ENCODE peak calls at places on chromosomes 13 and 19, in seven cellular contexts. B, P, D, E, N, K and W are unnamed samples.

GRCh38 chr13:23572836-23573235 is 2.6 kb downstream of the TNFRSF19 start:
- DNase-seq in B (no peak), P (no peak), D (no peak), E (peak), N (no peak), K (no peak), W (no peak)

GRCh38 chr13:83906240-83906820 is 24.1 kb upstream of the SLITRK1 start:
- DNase-seq in B (no peak), P (no peak), D (no peak), E (no peak), N (no peak), K (no peak), W (no peak)

GRCh38 chr13:84543976-84544375 is 661.7 kb upstream of the SLITRK1 start:
- DNase-seq in B (no peak), P (no peak), D (no peak), E (no peak), N (no peak), K (no peak), W (no peak)

GRCh38 chr13:67299731-67300130 is 69.6 kb upstream of the PCDH9 start:
- DNase-seq in B (no peak), P (no peak), D (no peak), E (no peak), N (no peak), K (no peak), W (no peak)

GRCh38 chr19:41426952-41427646 is at the start of gene B3GNT8:
- DNase-seq in B (peak), P (no peak), D (peak), E (peak), N (no peak), K (peak), W (peak)

GRCh38 chr13:60155978-60156377 is 7.8 kb downstream of the DIAPH3 start:
- DNase-seq in B (no peak), P (no peak), D (no peak), E (no peak), N (no peak), K (no peak), W (no peak)

GRCh38 chr13:27465611-27466010 is 15.2 kb upstream of the MTIF3 start:
- DNase-seq in B (no peak), P (no peak), D (no peak), E (no peak), N (no peak), K (no peak), W (no peak)

GRCh38 chr19:33777753-33778088 is 18.9 kb upstream of the KCTD15 start:
- DNase-seq in B (no peak), P (no peak), D (no peak), E (no peak), N (no peak), K (no peak), W (no peak)

GRCh38 chr13:34358811-34359513 is 541.0 kb downstream of the RFC3 start:
- DNase-seq in B (no peak), P (no peak), D (no peak), E (no peak), N (no peak), K (no peak), W (no peak)

GRCh38 chr13:26062853-26063444 is 11.1 kb upstream of the SHISA2 start:
- DNase-seq in B (peak), P (peak), D (no peak), E (peak), N (no peak), K (no peak), W (no peak)

GRCh38 chr13:33865945-33866344 is 48.0 kb downstream of the RFC3 start:
- DNase-seq in B (no peak), P (no peak), D (no peak), E (no peak), N (peak), K (no peak), W (no peak)

GRCh38 chr13:60094385-60095088 is 69.2 kb downstream of the DIAPH3 start:
- DNase-seq in B (no peak), P (no peak), D (no peak), E (no peak), N (no peak), K (no peak), W (no peak)

GRCh38 chr19:19271828-19272599 is 1.1 kb downstream of the TM6SF2 start:
- DNase-seq in B (no peak), P (no peak), D (no peak), E (no peak), N (no peak), K (no peak), W (no peak)

GRCh38 chr13:20525144-20525600 is 485 bp downstream of the CRYL1 start:
- DNase-seq in B (peak), P (no peak), D (peak), E (peak), N (no peak), K (peak), W (peak)

GRCh38 chr13:24995225-24995804 is 100.6 kb upstream of the PABPC3 start:
- DNase-seq in B (peak), P (peak), D (peak), E (peak), N (no peak), K (peak), W (peak)

GRCh38 chr13:41550239-41550638 is 92.9 kb downstream of the RGCC start:
- DNase-seq in B (no peak), P (no peak), D (no peak), E (no peak), N (no peak), K (peak), W (no peak)

GRCh38 chr13:93502071-93502470 is 275.5 kb downstream of the GPC6 start:
- DNase-seq in B (no peak), P (no peak), D (no peak), E (no peak), N (no peak), K (no peak), W (no peak)

GRCh38 chr13:93502987-93503386 is 276.4 kb downstream of the GPC6 start:
- DNase-seq in B (no peak), P (no peak), D (no peak), E (no peak), N (no peak), K (no peak), W (no peak)

DNA sequence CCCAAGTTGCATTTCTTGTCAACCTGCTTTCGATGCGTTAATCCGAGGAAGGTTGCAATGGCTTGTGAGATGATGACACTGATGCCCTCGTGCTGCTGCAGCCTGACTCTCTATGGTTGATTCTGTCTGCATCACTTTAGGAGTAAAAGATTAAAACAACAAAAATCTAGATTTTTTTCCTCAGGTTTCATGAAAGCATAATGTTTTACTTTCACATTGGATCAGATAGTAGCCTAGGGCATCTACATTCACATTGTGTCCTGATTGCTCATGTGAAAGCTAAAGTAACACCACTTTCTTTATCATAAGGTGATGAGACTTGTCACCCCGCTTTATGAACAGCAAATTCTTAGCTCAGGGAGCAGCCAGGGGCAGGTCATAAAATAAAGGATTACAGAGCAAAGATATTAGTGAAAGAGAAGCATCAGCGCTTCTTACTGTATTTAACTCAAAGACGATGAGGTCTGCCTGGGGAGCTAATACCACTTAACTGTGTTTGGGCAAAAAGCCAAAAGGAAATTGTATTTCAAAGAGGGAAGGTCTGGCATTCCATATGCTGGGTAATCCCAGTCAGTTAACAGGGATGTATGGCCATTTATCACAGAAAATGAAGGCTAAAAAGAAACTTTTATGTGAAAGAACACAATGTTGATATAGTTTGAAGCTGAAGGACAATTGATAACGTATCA is 270.5 kb downstream of the GPC6 start:
- DNase-seq in B (peak), P (no peak), D (no peak), E (no peak), N (no peak), K (no peak), W (no peak)
- TF ChIP-seq SP1 in B (no peak), P (no peak), D (no peak), E (no peak), N (no peak), K (no peak), W (no peak)

DNA sequence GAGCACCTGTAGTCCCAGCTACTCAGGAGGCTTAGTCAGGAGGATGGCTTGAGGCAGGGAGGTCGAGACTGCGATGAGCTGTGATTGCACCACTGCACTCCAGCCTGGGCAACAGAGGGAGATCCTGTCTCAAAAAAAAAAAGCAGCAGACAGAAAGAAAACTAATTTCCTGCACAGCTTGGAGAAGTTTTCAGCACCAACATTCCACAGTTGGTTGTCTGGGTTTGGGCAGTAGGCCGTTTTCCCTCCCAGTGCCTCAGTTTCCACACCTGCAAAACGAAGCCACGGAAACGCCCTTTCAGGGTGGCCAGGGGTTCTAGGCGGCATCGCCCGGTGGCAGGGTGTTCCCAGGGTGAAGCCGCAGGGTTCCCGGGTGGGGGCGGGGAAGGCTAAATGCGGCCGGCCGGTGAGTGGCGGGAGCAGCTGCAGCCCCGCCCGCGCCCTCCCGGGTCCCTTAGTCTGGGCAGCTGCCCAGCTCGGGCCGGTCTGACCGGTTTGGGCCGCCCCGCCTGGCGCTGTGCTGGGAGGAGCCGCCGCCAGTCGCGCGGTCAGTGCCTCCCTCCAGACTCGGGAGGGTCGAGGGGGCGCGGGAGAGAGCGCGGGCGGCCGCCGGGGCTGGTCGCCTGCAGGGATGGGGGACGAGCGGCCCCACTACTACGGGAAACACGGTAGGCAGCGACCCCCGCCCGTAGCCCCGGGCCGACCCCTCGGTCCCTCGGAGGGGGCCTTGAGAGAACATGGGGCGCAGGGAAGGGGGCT is at the start of gene SLC44A2:
- DNase-seq in B (no peak), P (peak), D (peak), E (no peak), N (no peak), K (peak), W (no peak)
- TF ChIP-seq SP1 in B (no peak), P (peak), D (peak), E (no peak), N (no peak), K (peak), W (no peak)

GRCh38 chr19:35596366-35596999 is 10.5 kb downstream of the PMIS2 start:
- DNase-seq in B (peak), P (no peak), D (no peak), E (peak), N (peak), K (no peak), W (peak)
- TF ChIP-seq SP1 in B (no peak), P (no peak), D (no peak), E (no peak), N (peak), K (peak), W (no peak)

GRCh38 chr13:91383836-91384235 is 14.6 kb upstream of the GPC5 start:
- DNase-seq in B (no peak), P (no peak), D (no peak), E (no peak), N (no peak), K (no peak), W (no peak)

GRCh38 chr13:91384891-91385290 is 13.5 kb upstream of the GPC5 start:
- DNase-seq in B (no peak), P (no peak), D (no peak), E (no peak), N (no peak), K (no peak), W (no peak)

DNA sequence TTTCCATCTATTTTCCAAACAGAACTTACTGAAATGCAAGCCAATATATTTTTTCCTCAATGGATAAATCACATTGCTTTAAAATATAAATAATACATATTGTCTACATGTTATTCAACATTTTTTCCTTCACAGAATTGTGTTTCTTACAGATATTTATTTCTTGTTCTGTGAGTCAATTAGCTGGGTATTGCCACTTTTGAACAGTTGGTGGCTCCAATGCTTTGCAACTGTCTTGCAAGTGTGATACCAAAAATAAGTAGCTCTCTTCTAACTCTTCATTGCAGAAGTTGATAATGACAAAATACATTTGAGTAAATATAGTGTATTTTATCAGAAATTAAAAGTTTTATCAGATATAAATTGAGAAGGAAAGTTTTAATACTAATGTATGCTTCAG is 17.1 kb upstream of the GPC5 start:
- DNase-seq in B (no peak), P (no peak), D (no peak), E (no peak), N (no peak), K (no peak), W (no peak)
- TF ChIP-seq SP1 in B (no peak), P (no peak), D (no peak), E (no peak), N (no peak), K (no peak), W (no peak)

DNA sequence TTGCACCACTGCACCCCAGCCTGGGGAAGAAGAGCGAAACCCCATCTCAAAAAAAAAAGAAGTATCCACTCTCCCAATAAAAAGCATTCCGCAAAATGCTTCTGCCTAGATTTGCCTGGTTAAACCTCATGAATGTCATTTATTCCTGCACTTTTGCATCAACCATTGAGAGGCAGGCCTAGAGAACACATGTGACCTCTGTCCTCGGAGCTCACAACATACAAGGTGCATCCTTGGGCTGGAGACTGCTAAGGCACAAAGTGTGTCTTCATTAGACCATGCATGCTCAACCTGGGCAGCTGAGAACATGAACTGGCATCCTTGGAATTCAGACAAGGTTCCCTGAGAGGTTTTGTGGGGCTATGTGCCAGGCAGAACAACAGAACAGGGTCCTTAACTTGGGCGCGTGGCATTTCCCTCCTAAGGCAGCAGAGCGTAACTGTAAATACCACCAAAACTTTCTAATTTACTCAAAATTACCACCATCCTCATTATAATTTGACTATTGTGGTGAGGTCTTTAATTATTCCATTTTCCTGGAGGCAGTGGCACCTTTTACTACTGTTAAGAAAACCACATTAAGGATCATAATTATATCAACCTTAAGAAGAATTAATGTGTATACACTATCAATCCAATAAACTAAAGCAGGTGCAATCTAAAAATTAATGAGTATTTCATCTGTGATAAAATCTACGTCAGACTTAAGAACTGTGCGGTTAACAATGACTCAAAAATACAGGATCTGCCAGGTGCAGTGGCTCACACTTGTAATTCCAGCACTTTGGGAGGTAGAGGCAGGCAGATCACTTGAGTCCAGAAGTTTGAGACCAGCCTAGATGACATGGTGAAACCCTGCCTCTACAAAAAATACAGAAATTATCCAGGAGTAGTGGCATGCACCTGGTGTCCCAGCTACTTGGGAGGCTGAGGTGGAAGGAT is 13.8 kb downstream of the RCBTB1 start:
- DNase-seq in B (no peak), P (no peak), D (no peak), E (no peak), N (peak), K (no peak), W (no peak)
- TF ChIP-seq SP1 in B (no peak), P (no peak), D (no peak), E (no peak), N (no peak), K (no peak), W (no peak)

DNA sequence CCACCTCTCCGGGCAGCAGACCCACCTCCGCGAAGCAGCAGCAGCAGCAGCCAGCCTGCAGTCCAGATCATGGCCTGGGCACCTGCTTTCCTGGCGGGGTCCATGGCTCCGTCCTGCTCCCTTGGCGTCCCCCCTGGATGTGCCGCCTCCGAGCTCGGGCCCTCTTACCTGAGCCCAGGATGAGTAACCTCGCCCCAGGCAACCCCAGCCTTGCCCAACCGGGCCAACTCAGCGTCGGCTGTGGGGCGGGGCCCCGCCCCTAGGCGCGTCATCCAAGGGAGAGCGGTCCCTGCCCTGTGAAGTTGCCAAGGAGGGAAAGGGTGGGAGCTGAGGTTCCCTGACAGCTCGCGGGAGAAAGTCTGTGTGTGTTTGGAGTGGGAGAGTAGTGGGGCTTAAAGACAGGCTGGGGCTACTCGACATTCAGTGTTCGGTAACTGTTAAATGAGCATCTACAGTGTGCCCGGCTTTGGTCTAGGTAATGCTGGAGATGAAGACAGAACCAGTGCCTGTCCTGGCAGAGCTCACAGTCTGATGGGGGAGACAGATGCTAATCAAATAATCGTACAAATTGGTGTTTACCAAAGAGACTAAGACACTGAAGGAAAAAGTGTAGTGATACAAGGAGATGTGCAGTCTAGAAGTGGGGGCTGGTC is at the start of gene LYPD3:
- DNase-seq in B (no peak), P (peak), D (peak), E (no peak), N (no peak), K (peak), W (no peak)
- TF ChIP-seq SP1 in B (no peak), P (peak), D (no peak), E (no peak), N (no peak), K (no peak), W (no peak)

GRCh38 chr19:46616631-46617322 is 8.1 kb downstream of the PTGIR start:
- DNase-seq in B (peak), P (peak), D (peak), E (peak), N (no peak), K (peak), W (peak)
- TF ChIP-seq SP1 in B (no peak), P (no peak), D (no peak), E (no peak), N (no peak), K (no peak), W (no peak)

DNA sequence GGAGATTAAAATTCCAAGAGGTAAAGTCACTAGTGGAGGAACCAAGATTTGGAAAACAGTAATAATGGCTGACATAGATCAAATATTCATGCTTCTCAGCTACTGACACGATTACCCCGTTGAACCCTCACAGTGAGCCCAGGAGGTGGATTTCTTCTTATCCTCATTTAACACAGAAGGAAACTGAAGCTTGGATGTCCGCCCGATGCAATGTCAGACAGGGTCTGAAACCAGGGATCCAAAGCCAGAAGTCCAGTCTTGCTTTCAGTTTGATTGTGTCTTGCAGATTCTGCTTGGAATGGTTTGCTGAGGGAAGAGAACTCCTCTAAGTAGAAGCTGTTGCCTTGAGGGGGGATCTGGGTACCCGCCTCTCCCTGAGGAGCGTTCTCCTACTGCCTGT is 404.7 kb downstream of the KCNRG start:
- DNase-seq in B (no peak), P (no peak), D (no peak), E (no peak), N (no peak), K (no peak), W (no peak)
- TF ChIP-seq SP1 in B (no peak), P (no peak), D (no peak), E (no peak), N (no peak), K (no peak), W (no peak)